ENCODE peak calls at places on chromosomes 1 and 21, in nine cellular contexts. W is left ventricle myocardium inferior, J is AG09309, X is lower lobe of right lung, C is B cell, D is mucosa of descending colon, R is nephron progenitor cell, T is cardiac fibroblast, P is OCI-LY7. G is an unnamed sample.

GRCh38 chr1:198088360-198089071 is 68.3 kb upstream of the NEK7 start:
- DNase-seq in W (no peak), J (no peak), X (peak; percentile 46), C (peak; percentile 15), D (no peak), R (no peak), T (peak; percentile 84), P (peak; percentile 47), G (peak; percentile 80)

GRCh38 chr1:243730499-243731150 is 119.4 kb downstream of the AKT3 start:
- DNase-seq in W (no peak), J (no peak), X (peak; percentile 55), C (no peak), D (no peak), R (no peak), T (no peak), P (no peak), G (no peak)

GRCh38 chr21:44423312-44423821 is 31.9 kb upstream of the LRRC3 start:
- DNase-seq in W (peak; percentile 2), J (no peak), X (no peak), C (no peak), D (no peak), R (no peak), T (no peak), P (peak; percentile 27), G (no peak)

GRCh38 chr1:53636621-53637171 is 102.3 kb downstream of the GLIS1 start:
- DNase-seq in W (no peak), J (no peak), X (no peak), C (no peak), D (no peak), R (no peak), T (no peak), P (no peak), G (no peak)

GRCh38 chr21:20306836-20307235 is 691.4 kb upstream of the NCAM2 start:
- DNase-seq in W (no peak), J (no peak), X (no peak), C (no peak), D (no peak), R (no peak), T (no peak), P (no peak), G (no peak)

GRCh38 chr21:42392731-42393442 is 3.0 kb downstream of the TMPRSS3 start:
- DNase-seq in W (no peak), J (no peak), X (no peak), C (no peak), D (no peak), R (no peak), T (no peak), P (no peak), G (no peak)

GRCh38 chr1:90745972-90746371 is 28.9 kb upstream of the BARHL2 start:
- DNase-seq in W (no peak), J (no peak), X (no peak), C (no peak), D (no peak), R (no peak), T (no peak), P (no peak), G (no peak)

GRCh38 chr1:3249236-3249845 is 180.3 kb downstream of the PRDM16 start:
- DNase-seq in W (no peak), J (no peak), X (no peak), C (no peak), D (no peak), R (no peak), T (no peak), P (no peak), G (no peak)

GRCh38 chr1:31905093-31905509 is 33.1 kb downstream of the PTP4A2 start:
- DNase-seq in W (no peak), J (no peak), X (no peak), C (no peak), D (no peak), R (no peak), T (no peak), P (no peak), G (no peak)

GRCh38 chr1:178825167-178825566 is 45.7 kb downstream of the ANGPTL1 start:
- DNase-seq in W (no peak), J (no peak), X (no peak), C (no peak), D (no peak), R (no peak), T (no peak), P (no peak), G (no peak)

GRCh38 chr21:28771790-28772501 is 220.7 kb downstream of the LTN1 start:
- DNase-seq in W (no peak), J (peak; percentile 76), X (no peak), C (no peak), D (no peak), R (no peak), T (peak; percentile 87), P (no peak), G (no peak)

GRCh38 chr1:109564189-109564878 is 15.9 kb downstream of the GNAI3 start:
- DNase-seq in W (no peak), J (no peak), X (no peak), C (no peak), D (no peak), R (no peak), T (no peak), P (no peak), G (no peak)

GRCh38 chr1:45769261-45769932 is 18.9 kb upstream of the IPP start:
- DNase-seq in W (no peak), J (peak; percentile 56), X (no peak), C (no peak), D (no peak), R (no peak), T (peak; percentile 24), P (no peak), G (peak; percentile 66)

GRCh38 chr1:6041432-6042062 is 4.1 kb upstream of the KCNAB2 start:
- DNase-seq in W (no peak), J (no peak), X (peak; percentile 70), C (no peak), D (peak; percentile 64), R (peak; percentile 78), T (peak; percentile 27), P (no peak), G (peak; percentile 58)

GRCh38 chr1:103063911-103064310 is 44.4 kb downstream of the COL11A1 start:
- DNase-seq in W (no peak), J (no peak), X (no peak), C (no peak), D (no peak), R (no peak), T (peak; percentile 46), P (no peak), G (peak; percentile 43)
- TF ChIP-seq CTCF in W (no peak), J (no peak), X (no peak), C (no peak), D (no peak), R (no peak), T (no peak), P (no peak), G (no peak)

GRCh38 chr1:41023279-41023990 is 1.9 kb upstream of the SLFNL1 start:
- DNase-seq in W (no peak), J (no peak), X (no peak), C (no peak), D (no peak), R (no peak), T (peak; percentile 27), P (no peak), G (peak; percentile 43)
- TF ChIP-seq CTCF in W (no peak), J (peak; percentile 36), X (no peak), C (no peak), D (no peak), R (peak; percentile 22), T (peak; percentile 46), P (no peak), G (peak; percentile 43)

DNA sequence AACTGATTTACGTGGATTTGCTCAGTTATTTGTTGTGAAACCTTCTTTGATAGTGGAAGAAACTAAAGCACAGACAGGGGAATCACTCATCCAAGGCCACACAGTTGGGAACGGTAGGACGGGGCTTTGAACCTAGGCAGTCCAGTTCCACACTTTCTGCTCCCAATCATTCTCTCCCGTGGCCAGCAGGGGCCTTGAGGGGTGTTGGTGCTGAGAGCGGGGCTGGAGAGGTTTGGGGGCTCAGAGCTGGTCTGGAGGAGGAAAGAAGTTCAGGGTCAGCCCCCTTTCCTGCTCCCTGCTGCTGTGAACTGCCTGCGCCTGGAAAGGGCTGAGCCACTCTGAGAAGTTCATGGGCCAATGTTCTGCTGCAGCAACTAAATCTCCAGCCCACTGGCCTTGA is 31.4 kb upstream of the ACTL8 start:
- DNase-seq in W (no peak), J (no peak), X (no peak), C (no peak), D (no peak), R (no peak), T (no peak), P (no peak), G (no peak)
- TF ChIP-seq CTCF in W (no peak), J (peak; percentile 34), X (no peak), C (no peak), D (no peak), R (no peak), T (peak; percentile 28), P (peak; percentile 43), G (peak; percentile 12)

DNA sequence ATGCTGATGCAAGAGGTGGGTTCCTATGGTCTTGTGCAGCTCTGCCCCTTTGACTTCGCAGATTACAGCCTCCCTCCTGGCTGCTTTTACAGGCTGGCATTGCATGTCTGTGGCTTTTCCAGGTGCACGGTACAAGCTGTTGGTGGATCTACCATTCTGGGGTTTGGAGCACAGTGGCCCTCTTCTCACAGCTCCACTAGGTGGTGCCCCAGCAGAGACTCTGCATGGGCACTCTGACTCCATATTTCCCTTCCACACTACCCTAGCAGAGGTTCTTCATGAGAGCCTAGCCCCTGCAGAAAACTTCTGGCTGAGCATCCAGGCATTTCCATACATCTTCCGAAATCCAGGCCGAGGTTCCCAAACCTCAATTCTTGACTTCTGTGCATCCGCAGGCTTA is 989.0 kb downstream of the PLA2G4A start:
- DNase-seq in W (no peak), J (no peak), X (no peak), C (no peak), D (no peak), R (no peak), T (no peak), P (no peak), G (no peak)
- TF ChIP-seq CTCF in W (no peak), J (no peak), X (no peak), C (no peak), D (no peak), R (no peak), T (no peak), P (no peak), G (no peak)

GRCh38 chr1:99544328-99544727 is 101.6 kb upstream of the PALMD start:
- DNase-seq in W (no peak), J (no peak), X (no peak), C (no peak), D (no peak), R (no peak), T (peak; percentile 81), P (no peak), G (no peak)
- TF ChIP-seq CTCF in W (no peak), J (no peak), X (no peak), C (no peak), D (no peak), R (no peak), T (no peak), P (no peak), G (no peak)